ENCODE peak calls at places on chromosomes 5 and 9, in ten cellular contexts. E is A549; L is WTC11; I is GM12878; K is CD8-positive, alpha-beta T cell; J is cardiac fibroblast; U is PC-3; W is astrocyte of the cerebellum; A is upper lobe of right lung; G is GM12864. V is an unnamed sample.

GRCh38 chr9:114591206-114591853 is 3.8 kb downstream of the ATP6V1G1 start:
- DNase-seq in K (no peak), W (no peak), U (no peak), J (peak), L (no peak), E (no peak), G (no peak), A (no peak), I (no peak), V (no peak)

GRCh38 chr9:113589890-113590289 is 126.4 kb downstream of the RGS3 start:
- DNase-seq in E (peak), U (peak), K (no peak), G (no peak), W (no peak), A (no peak), J (peak), I (no peak), L (no peak), V (peak)

GRCh38 chr5:137344723-137345322 is 154.3 kb downstream of the SPOCK1 start:
- DNase-seq in W (peak), U (peak), A (no peak), G (peak), I (no peak), E (peak), K (no peak), J (peak), L (peak), V (peak)

GRCh38 chr5:160573318-160573717 is 151.7 kb downstream of the PTTG1 start:
- DNase-seq in J (no peak), W (no peak), A (no peak), L (no peak), U (no peak), K (no peak), E (no peak), G (no peak), I (no peak), V (no peak)

GRCh38 chr9:92763721-92764380 is 782 bp downstream of the BICD2 start:
- DNase-seq in G (no peak), K (no peak), W (no peak), J (no peak), E (no peak), A (peak), L (peak), U (no peak), I (no peak), V (peak)

GRCh38 chr9:72954431-72955420 is 1.9 kb upstream of the ALDH1A1 start:
- DNase-seq in L (no peak), W (no peak), G (no peak), E (peak), I (no peak), K (no peak), A (no peak), U (no peak), J (peak), V (no peak)

GRCh38 chr5:178507151-178507932 is 82.9 kb downstream of the COL23A1 start:
- DNase-seq in U (no peak), I (no peak), W (no peak), G (no peak), L (no peak), A (no peak), K (no peak), E (no peak), J (no peak), V (no peak)

GRCh38 chr5:16508730-16509531 is 43.3 kb upstream of the ZNF622 start:
- DNase-seq in L (peak), A (peak), G (no peak), J (peak), U (peak), I (no peak), W (no peak), E (peak), K (no peak), V (no peak)

GRCh38 chr5:136212252-136212721 is 19.3 kb upstream of the SMIM32 start:
- DNase-seq in A (peak), E (peak), K (no peak), L (peak), U (peak), I (no peak), W (no peak), J (peak), G (peak), V (peak)

DNA sequence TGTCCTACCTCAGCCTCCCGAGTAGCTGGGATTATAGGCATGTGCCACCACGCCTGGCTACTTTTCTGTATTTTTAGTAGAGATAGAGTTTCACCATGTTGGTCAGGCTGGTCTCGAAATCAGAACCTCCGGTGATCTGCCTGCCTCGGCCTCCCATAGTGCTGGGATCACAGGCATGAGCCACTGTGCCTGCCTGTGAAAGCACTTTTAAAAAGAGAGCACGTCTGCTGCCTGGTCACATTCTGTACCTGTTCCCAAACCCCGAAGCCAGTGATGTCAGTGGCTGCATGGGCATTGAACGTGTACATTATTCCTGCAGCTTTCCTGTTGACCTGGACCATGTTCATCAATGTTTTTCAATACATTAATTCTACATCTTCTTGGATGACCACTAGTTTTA is 35.1 kb upstream of the SIMC1 start:
- DNase-seq in K (no peak), U (no peak), J (no peak), L (no peak), E (no peak), G (no peak), W (no peak), A (no peak), I (no peak), V (no peak)
- TF ChIP-seq CTCF in K (no peak), U (no peak), J (no peak), L (no peak), E (no peak), G (no peak), W (no peak), A (no peak), I (no peak), V (no peak)

GRCh38 chr9:130116346-130116745 is 55.9 kb upstream of the NCS1 start:
- DNase-seq in K (no peak), I (no peak), J (no peak), A (no peak), E (no peak), G (no peak), U (no peak), L (no peak), W (no peak), V (no peak)

GRCh38 chr9:130117376-130117775 is 54.8 kb upstream of the NCS1 start:
- DNase-seq in W (no peak), J (no peak), I (no peak), U (no peak), K (no peak), L (no peak), A (no peak), G (no peak), E (no peak), V (no peak)

GRCh38 chr9:130119521-130120206 is 52.5 kb upstream of the NCS1 start:
- DNase-seq in W (no peak), I (no peak), J (no peak), E (no peak), K (no peak), L (no peak), A (no peak), G (no peak), U (no peak), V (no peak)

GRCh38 chr9:130118841-130119520 is 53.2 kb upstream of the NCS1 start:
- DNase-seq in W (no peak), G (no peak), U (no peak), A (no peak), J (peak), L (no peak), I (no peak), E (no peak), K (no peak), V (peak)

DNA sequence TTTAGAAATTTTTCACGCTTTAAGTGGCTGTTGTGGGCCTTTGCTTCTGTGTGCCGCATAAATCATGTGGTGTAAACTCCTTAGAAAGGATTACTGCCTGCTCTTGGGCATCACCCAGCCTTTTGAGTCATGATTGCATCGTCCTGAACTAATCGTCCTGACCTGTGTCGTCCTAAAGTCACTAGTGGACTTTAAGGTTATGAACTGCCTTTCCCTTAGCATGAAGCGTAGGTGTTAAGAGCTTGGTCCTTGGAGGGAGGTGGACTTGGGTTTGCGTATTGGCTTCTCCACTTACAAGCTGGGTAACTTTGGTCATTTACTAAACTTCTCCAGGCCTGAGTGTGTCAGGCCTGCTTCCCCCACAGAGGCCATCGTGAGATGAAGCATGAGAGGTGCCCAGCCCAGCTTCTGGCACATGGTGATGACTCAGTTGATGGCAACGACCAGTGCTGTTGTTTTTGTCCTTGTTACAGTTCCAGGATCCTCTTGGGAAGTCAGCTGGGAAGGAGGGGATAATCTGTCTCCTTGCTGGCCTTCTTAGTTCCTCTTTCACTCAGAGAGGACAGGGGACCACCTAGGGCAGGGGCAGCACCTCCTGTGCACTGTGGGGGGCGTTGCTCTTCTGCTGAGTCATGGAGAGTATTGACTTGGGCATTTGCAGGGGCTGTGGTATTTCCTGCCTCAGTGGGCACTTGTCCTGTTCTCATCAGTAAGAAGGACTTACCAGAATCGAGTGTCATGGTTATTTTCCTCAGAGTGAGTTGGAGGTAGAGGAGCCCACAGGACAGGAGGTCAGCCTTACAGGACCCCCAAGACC is 54.2 kb upstream of the NCS1 start:
- DNase-seq in W (no peak), K (no peak), J (peak), G (no peak), U (peak), L (no peak), I (no peak), A (no peak), E (no peak), V (no peak)
- TF ChIP-seq CTCF in W (no peak), K (no peak), J (no peak), G (no peak), U (no peak), L (no peak), I (no peak), A (no peak), E (no peak), V (no peak)

GRCh38 chr9:69542942-69543704 is 129.0 kb downstream of the APBA1 start:
- DNase-seq in G (no peak), E (no peak), K (no peak), J (no peak), U (no peak), L (peak), A (no peak), W (no peak), I (no peak), V (peak)

GRCh38 chr9:69548676-69549075 is 123.5 kb downstream of the APBA1 start:
- DNase-seq in I (no peak), E (no peak), W (no peak), U (no peak), J (no peak), L (no peak), A (no peak), K (no peak), G (no peak), V (no peak)

GRCh38 chr9:69549310-69550202 is 122.6 kb downstream of the APBA1 start:
- DNase-seq in K (no peak), I (no peak), L (no peak), W (peak), E (peak), J (peak), A (no peak), G (peak), U (peak), V (peak)

GRCh38 chr9:69542048-69542447 is 130.1 kb downstream of the APBA1 start:
- DNase-seq in J (no peak), K (no peak), E (no peak), W (no peak), I (no peak), U (no peak), L (no peak), A (no peak), G (no peak), V (no peak)

DNA sequence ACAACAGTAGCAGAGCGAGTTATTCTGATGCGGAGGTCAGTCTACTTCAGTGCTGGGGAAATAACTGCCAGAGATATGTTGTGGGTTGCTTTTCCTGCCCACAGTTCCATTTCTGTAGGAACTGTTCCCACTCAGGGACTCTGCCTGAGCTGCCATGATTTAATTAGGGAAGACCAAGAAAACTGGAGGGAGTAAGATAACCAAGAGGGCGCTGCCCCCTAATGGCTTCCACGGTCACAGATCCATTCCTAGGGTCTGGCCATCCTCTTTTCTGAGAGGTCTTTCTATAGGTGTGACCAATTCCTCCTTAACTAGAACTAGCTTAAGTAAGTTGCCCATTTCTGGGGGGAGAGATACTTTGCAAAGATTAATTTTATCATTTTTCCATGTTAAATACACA is 125.9 kb downstream of the APBA1 start:
- DNase-seq in U (no peak), K (no peak), A (no peak), W (no peak), J (peak), G (no peak), L (peak), I (no peak), E (peak), V (peak)
- TF ChIP-seq CTCF in U (peak), K (no peak), A (no peak), W (peak), J (peak), G (no peak), L (no peak), I (peak), E (no peak), V (no peak)

DNA sequence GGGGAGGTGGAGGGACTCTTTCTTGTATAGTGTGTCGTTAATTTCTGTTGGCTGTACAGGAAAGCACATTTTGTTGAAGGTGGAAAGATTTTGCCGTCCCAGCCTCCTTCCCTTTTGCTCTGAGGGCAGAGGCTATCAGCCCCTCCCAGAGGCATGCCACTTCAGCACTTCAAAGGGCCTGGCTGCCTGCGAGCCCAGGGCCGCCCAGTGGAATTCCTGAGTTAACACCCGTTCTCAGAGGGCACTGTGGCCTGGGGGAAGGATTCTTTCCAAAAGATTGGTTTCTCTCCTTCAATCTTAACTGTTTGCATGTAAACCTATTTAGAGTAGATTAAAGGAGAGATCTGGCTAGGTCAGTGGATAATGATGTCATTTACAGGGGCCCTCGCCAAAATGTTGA is 238.6 kb downstream of the FANCC start:
- DNase-seq in E (no peak), A (peak), L (peak), I (no peak), K (no peak), J (no peak), G (no peak), W (no peak), U (no peak), V (no peak)
- TF ChIP-seq CTCF in E (no peak), A (peak), L (no peak), I (no peak), K (no peak), J (no peak), G (no peak), W (no peak), U (no peak), V (no peak)

GRCh38 chr5:6582507-6583048 is 50.3 kb downstream of the NSUN2 start:
- DNase-seq in U (no peak), W (no peak), I (no peak), E (no peak), L (no peak), J (no peak), A (no peak), K (no peak), G (no peak), V (no peak)

GRCh38 chr5:6584727-6585126 is 48.1 kb downstream of the NSUN2 start:
- DNase-seq in U (no peak), A (no peak), L (no peak), W (no peak), E (no peak), J (no peak), K (no peak), G (no peak), I (no peak), V (no peak)

GRCh38 chr5:6581559-6582426 is 51.1 kb downstream of the NSUN2 start:
- DNase-seq in G (no peak), K (no peak), L (no peak), J (no peak), E (no peak), U (no peak), I (no peak), A (no peak), W (peak), V (no peak)

GRCh38 chr5:6584101-6584645 is 48.7 kb downstream of the NSUN2 start:
- DNase-seq in L (no peak), W (no peak), K (no peak), U (no peak), I (no peak), J (no peak), A (no peak), E (no peak), G (no peak), V (no peak)

DNA sequence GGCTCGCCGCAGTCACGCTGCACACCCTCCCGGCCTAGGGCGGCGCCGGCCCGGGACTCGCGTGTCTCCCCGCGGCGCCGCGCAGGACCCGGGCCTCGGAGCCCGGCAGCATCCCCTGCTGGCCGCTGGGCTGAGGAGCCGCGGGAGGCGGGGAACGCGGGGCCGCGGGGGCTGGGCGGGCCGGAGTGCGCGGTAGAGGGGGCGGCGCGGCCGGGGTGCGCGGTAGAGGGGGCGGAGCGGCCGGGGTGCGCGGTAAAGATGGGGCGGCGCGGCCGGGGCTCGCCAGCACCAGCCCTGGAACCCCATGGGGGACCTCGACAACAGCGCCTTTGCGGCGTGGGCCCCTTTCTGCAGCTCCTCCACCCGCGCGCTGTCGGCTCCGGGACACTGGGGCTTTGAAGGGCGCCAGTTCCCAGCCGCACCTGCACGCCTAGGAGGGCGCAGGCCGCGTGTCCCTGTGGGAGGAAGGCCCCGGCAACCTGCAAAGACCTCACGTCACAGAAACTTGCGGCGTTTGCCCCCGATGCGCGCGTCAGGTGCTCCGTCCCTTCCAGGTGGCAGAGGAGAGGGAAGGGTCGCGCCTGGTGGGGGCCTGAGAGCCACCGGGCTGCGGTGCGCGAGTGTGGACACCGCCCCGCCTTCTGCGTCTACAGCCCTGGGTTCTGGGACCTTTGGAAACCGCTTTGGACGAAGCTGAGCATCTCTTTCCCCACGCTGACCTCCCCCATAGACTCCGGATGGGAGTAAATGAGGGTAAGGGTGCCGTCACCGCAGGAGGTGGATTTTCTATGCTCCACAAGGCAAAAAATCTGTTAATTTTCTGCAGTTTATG is 49.6 kb downstream of the NSUN2 start:
- DNase-seq in J (peak), A (no peak), W (no peak), G (no peak), K (no peak), L (peak), E (no peak), U (no peak), I (no peak), V (peak)
- TF ChIP-seq CTCF in J (peak), A (peak), W (peak), G (peak), K (no peak), L (no peak), E (peak), U (no peak), I (peak), V (peak)

V was measured in glutamatergic neuron.